ENCODE peak calls at places on chromosomes 16 and 17, in four cellular contexts. Q is Ammon's horn, L is astrocyte of the cerebellum, H is H54. S is an unnamed sample.

GRCh38 chr17:62692721-62693431 is 65.4 kb downstream of the MRC2 start:
- DNase-seq in H (peak), L (no peak), Q (no peak), S (no peak)

GRCh38 chr17:41965694-41966375 is 760 bp upstream of the CNP start:
- DNase-seq in H (no peak), L (no peak), Q (peak), S (peak)

GRCh38 chr16:74896389-74897370 is 88.2 kb downstream of the WDR59 start:
- DNase-seq in L (no peak), Q (peak), H (peak), S (no peak)

GRCh38 chr16:67277999-67278772 is 1.1 kb upstream of the PLEKHG4 start:
- DNase-seq in H (peak), L (peak), Q (no peak), S (no peak)

GRCh38 chr17:16282522-16282921 is 65.5 kb downstream of the PIGL start:
- DNase-seq in Q (no peak), H (peak), L (peak), S (no peak)

GRCh38 chr17:35313875-35314409 is 59.5 kb downstream of the SLFN11 start:
- DNase-seq in Q (peak), H (no peak), L (no peak), S (no peak)

GRCh38 chr16:89912627-89913026 is 6.0 kb upstream of the MC1R start:
- DNase-seq in Q (no peak), H (no peak), L (no peak), S (no peak)

GRCh38 chr16:79623076-79623475 is 22.5 kb upstream of the MAF start:
- DNase-seq in L (no peak), Q (no peak), H (no peak), S (peak)

GRCh38 chr16:87041732-87042131 is 275.5 kb downstream of the C16orf95 start:
- DNase-seq in Q (no peak), H (no peak), L (no peak), S (no peak)

GRCh38 chr17:78318843-78319242 is 41.0 kb downstream of the SOCS3 start:
- DNase-seq in L (no peak), Q (no peak), H (no peak), S (no peak)

GRCh38 chr17:27879987-27880608 is 13.1 kb downstream of the LYRM9 start:
- DNase-seq in H (peak), L (peak), Q (peak), S (peak)